ENCODE peak calls at places on chromosomes 5 and 9, in five cellular contexts. One of them, this sample, is unnamed.
A peak's percentile ranks its signal among the peaks of the same experiment; 100 is the strongest.

GRCh38 chr5:151683444-151683843 is 3.3 kb downstream of the SPARC start:
- DNase-seq in vagina: no peak
- DNase-seq in heart left ventricle: no peak
- DNase-seq in HCT116: no peak
- DNase-seq in tibial nerve: no peak
- DNase-seq in this sample: no peak

GRCh38 chr9:98255064-98255577 is 328 bp downstream of the TBC1D2 start:
- DNase-seq in vagina: peak; percentile 89
- DNase-seq in heart left ventricle: no peak
- DNase-seq in HCT116: no peak
- DNase-seq in tibial nerve: no peak
- DNase-seq in this sample: peak; percentile 68

GRCh38 chr5:84437673-84438315 is 53.1 kb upstream of the EDIL3 start:
- DNase-seq in vagina: no peak
- DNase-seq in heart left ventricle: no peak
- DNase-seq in HCT116: peak; percentile 34
- DNase-seq in tibial nerve: no peak
- DNase-seq in this sample: no peak

GRCh38 chr5:5271606-5272321 is 131.6 kb downstream of the ADAMTS16 start:
- DNase-seq in vagina: no peak
- DNase-seq in heart left ventricle: no peak
- DNase-seq in HCT116: no peak
- DNase-seq in tibial nerve: no peak
- DNase-seq in this sample: no peak

GRCh38 chr9:137045294-137046093 is 483 bp downstream of the NPDC1 start:
- DNase-seq in vagina: no peak
- DNase-seq in heart left ventricle: no peak
- DNase-seq in HCT116: no peak
- DNase-seq in tibial nerve: no peak
- DNase-seq in this sample: no peak

GRCh38 chr5:88663793-88664216 is 219.2 kb downstream of the MEF2C start:
- DNase-seq in vagina: no peak
- DNase-seq in heart left ventricle: no peak
- DNase-seq in HCT116: no peak
- DNase-seq in tibial nerve: no peak
- DNase-seq in this sample: no peak

GRCh38 chr5:177302354-177303110 is 987 bp downstream of the RAB24 start:
- DNase-seq in vagina: no peak
- DNase-seq in heart left ventricle: no peak
- DNase-seq in HCT116: no peak
- DNase-seq in tibial nerve: no peak
- DNase-seq in this sample: peak; percentile 53

GRCh38 chr5:78215565-78215964 is 78.9 kb downstream of the AP3B1 start:
- DNase-seq in vagina: no peak
- DNase-seq in heart left ventricle: no peak
- DNase-seq in HCT116: no peak
- DNase-seq in tibial nerve: no peak
- DNase-seq in this sample: no peak

GRCh38 chr5:7886849-7887460 is 18.0 kb downstream of the MTRR start:
- DNase-seq in vagina: no peak
- DNase-seq in heart left ventricle: no peak
- DNase-seq in HCT116: peak; percentile 19
- DNase-seq in tibial nerve: no peak
- DNase-seq in this sample: peak; percentile 35

GRCh38 chr5:113218906-113219517 is 215.8 kb downstream of the TSSK1B start:
- DNase-seq in vagina: no peak
- DNase-seq in heart left ventricle: no peak
- DNase-seq in HCT116: no peak
- DNase-seq in tibial nerve: no peak
- DNase-seq in this sample: no peak

GRCh38 chr5:149754481-149754880 is 24.4 kb downstream of the PPARGC1B start:
- DNase-seq in vagina: no peak
- DNase-seq in heart left ventricle: no peak
- DNase-seq in HCT116: no peak
- DNase-seq in tibial nerve: no peak
- DNase-seq in this sample: no peak

GRCh38 chr5:150000990-150001659 is 586 bp downstream of the HMGXB3 start:
- DNase-seq in vagina: no peak
- DNase-seq in heart left ventricle: peak; percentile 47
- DNase-seq in HCT116: no peak
- DNase-seq in tibial nerve: no peak
- DNase-seq in this sample: peak; percentile 81

GRCh38 chr9:106708147-106708838 is 154.7 kb upstream of the ZNF462 start:
- DNase-seq in vagina: no peak
- DNase-seq in heart left ventricle: no peak
- DNase-seq in HCT116: no peak
- DNase-seq in tibial nerve: no peak
- DNase-seq in this sample: no peak

GRCh38 chr5:82881571-82882200 is 195.5 kb downstream of the TMEM167A start:
- DNase-seq in vagina: no peak
- DNase-seq in heart left ventricle: no peak
- DNase-seq in HCT116: no peak
- DNase-seq in tibial nerve: no peak
- DNase-seq in this sample: no peak

GRCh38 chr5:113330533-113331200 is 104.1 kb downstream of the TSSK1B start:
- DNase-seq in vagina: no peak
- DNase-seq in heart left ventricle: peak; percentile 42
- DNase-seq in HCT116: peak; percentile 54
- DNase-seq in tibial nerve: no peak
- DNase-seq in this sample: peak; percentile 2

GRCh38 chr9:92325991-92326500 is 293 bp downstream of the CENPP start:
- DNase-seq in vagina: peak; percentile 88
- DNase-seq in heart left ventricle: no peak
- DNase-seq in HCT116: no peak
- DNase-seq in tibial nerve: no peak
- DNase-seq in this sample: peak; percentile 75

GRCh38 chr5:153573326-153574033 is 83.0 kb downstream of the GRIA1 start:
- DNase-seq in vagina: no peak
- DNase-seq in heart left ventricle: no peak
- DNase-seq in HCT116: no peak
- DNase-seq in tibial nerve: no peak
- DNase-seq in this sample: no peak

GRCh38 chr5:74094096-74094778 is 468.2 kb downstream of the ARHGEF28 start:
- DNase-seq in vagina: no peak
- DNase-seq in heart left ventricle: peak; percentile 49
- DNase-seq in HCT116: no peak
- DNase-seq in tibial nerve: no peak
- DNase-seq in this sample: no peak

GRCh38 chr5:74094779-74095108 is 468.7 kb downstream of the ARHGEF28 start:
- DNase-seq in vagina: no peak
- DNase-seq in heart left ventricle: no peak
- DNase-seq in HCT116: no peak
- DNase-seq in tibial nerve: no peak
- DNase-seq in this sample: no peak

GRCh38 chr5:74096325-74096724 is 470.3 kb downstream of the ARHGEF28 start:
- DNase-seq in vagina: no peak
- DNase-seq in heart left ventricle: no peak
- DNase-seq in HCT116: no peak
- DNase-seq in tibial nerve: no peak
- DNase-seq in this sample: no peak

GRCh38 chr5:74093501-74093993 is 467.6 kb downstream of the ARHGEF28 start:
- DNase-seq in vagina: no peak
- DNase-seq in heart left ventricle: no peak
- DNase-seq in HCT116: no peak
- DNase-seq in tibial nerve: no peak
- DNase-seq in this sample: no peak

GRCh38 chr5:74095871-74096270 is 469.9 kb downstream of the ARHGEF28 start:
- DNase-seq in vagina: no peak
- DNase-seq in heart left ventricle: no peak
- DNase-seq in HCT116: no peak
- DNase-seq in tibial nerve: no peak
- DNase-seq in this sample: no peak
- TF ChIP-seq POLR2A in vagina: no peak
- TF ChIP-seq POLR2A in heart left ventricle: no peak
- TF ChIP-seq POLR2A in HCT116: no peak
- TF ChIP-seq POLR2A in tibial nerve: no peak
- TF ChIP-seq POLR2A in this sample: no peak

GRCh38 chr9:134429007-134429406 is 102.8 kb downstream of the RXRA start:
- DNase-seq in vagina: no peak
- DNase-seq in heart left ventricle: no peak
- DNase-seq in HCT116: no peak
- DNase-seq in tibial nerve: no peak
- DNase-seq in this sample: no peak
- TF ChIP-seq POLR2A in vagina: no peak
- TF ChIP-seq POLR2A in heart left ventricle: no peak
- TF ChIP-seq POLR2A in HCT116: no peak
- TF ChIP-seq POLR2A in tibial nerve: no peak
- TF ChIP-seq POLR2A in this sample: no peak

GRCh38 chr5:122078116-122078865 is at the start of gene LOX:
- DNase-seq in vagina: peak; percentile 94
- DNase-seq in heart left ventricle: peak; percentile 60
- DNase-seq in HCT116: no peak
- DNase-seq in tibial nerve: peak; percentile 68
- DNase-seq in this sample: peak; percentile 35
- TF ChIP-seq POLR2A in vagina: no peak
- TF ChIP-seq POLR2A in heart left ventricle: no peak
- TF ChIP-seq POLR2A in HCT116: no peak
- TF ChIP-seq POLR2A in tibial nerve: peak; percentile 36
- TF ChIP-seq POLR2A in this sample: no peak

GRCh38 chr9:104774831-104775573 is 11.1 kb downstream of the NIPSNAP3B start:
- DNase-seq in vagina: no peak
- DNase-seq in heart left ventricle: peak; percentile 43
- DNase-seq in HCT116: no peak
- DNase-seq in tibial nerve: no peak
- DNase-seq in this sample: peak; percentile 28
- TF ChIP-seq POLR2A in vagina: no peak
- TF ChIP-seq POLR2A in heart left ventricle: no peak
- TF ChIP-seq POLR2A in HCT116: no peak
- TF ChIP-seq POLR2A in tibial nerve: no peak
- TF ChIP-seq POLR2A in this sample: no peak

GRCh38 chr9:129143031-129143441 is 31.8 kb downstream of the PTPA start:
- DNase-seq in vagina: no peak
- DNase-seq in heart left ventricle: peak; percentile 92
- DNase-seq in HCT116: peak; percentile 59
- DNase-seq in tibial nerve: peak; percentile 80
- DNase-seq in this sample: peak; percentile 84
- TF ChIP-seq POLR2A in vagina: no peak
- TF ChIP-seq POLR2A in heart left ventricle: no peak
- TF ChIP-seq POLR2A in HCT116: no peak
- TF ChIP-seq POLR2A in tibial nerve: no peak
- TF ChIP-seq POLR2A in this sample: no peak

DNA sequence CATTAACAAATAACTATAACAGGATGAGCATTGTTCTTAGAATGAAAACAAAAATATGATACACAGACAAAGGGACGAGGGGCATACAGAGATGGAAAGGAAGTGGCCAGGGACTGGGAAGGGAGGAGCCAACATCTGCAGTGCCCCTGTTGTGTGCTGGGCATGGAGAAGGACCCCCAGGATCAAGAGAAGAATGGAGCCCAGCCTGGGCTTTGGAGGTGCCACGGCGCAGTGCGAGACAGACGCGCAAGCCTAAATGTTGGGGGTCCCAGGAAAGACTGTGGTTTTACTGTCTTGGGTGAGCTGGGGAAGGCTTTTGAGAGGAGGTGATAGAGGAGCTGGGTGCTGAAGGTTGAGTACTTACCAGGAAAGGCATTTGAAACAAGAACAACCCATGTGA is 28.4 kb upstream of the DUSP1 start:
- DNase-seq in vagina: no peak
- DNase-seq in heart left ventricle: no peak
- DNase-seq in HCT116: no peak
- DNase-seq in tibial nerve: no peak
- DNase-seq in this sample: no peak
- TF ChIP-seq POLR2A in vagina: no peak
- TF ChIP-seq POLR2A in heart left ventricle: no peak
- TF ChIP-seq POLR2A in HCT116: no peak
- TF ChIP-seq POLR2A in tibial nerve: no peak
- TF ChIP-seq POLR2A in this sample: no peak

DNA sequence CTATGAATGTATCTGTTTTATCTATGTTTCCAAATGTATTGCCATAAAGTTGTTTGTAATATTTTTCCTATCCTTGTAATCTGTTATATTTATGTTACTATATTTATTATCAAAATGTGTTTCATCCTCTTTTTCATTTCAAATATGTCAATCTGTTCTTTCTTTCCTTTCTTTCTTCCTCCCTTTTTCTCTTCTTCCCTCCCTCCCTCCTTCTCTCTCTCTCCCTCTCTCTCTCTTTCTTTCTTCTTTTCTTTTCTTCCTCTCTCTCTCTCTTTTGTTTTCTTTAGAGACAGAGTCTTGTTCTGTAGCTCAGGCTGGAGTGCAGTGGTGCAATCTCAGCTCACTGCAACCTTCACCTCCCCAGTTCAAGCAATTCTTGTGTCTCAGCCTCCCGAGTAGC is 91.3 kb downstream of the GTF3C4 start:
- DNase-seq in vagina: no peak
- DNase-seq in heart left ventricle: no peak
- DNase-seq in HCT116: no peak
- DNase-seq in tibial nerve: no peak
- DNase-seq in this sample: no peak
- TF ChIP-seq POLR2A in vagina: no peak
- TF ChIP-seq POLR2A in heart left ventricle: no peak
- TF ChIP-seq POLR2A in HCT116: no peak
- TF ChIP-seq POLR2A in tibial nerve: no peak
- TF ChIP-seq POLR2A in this sample: no peak

DNA sequence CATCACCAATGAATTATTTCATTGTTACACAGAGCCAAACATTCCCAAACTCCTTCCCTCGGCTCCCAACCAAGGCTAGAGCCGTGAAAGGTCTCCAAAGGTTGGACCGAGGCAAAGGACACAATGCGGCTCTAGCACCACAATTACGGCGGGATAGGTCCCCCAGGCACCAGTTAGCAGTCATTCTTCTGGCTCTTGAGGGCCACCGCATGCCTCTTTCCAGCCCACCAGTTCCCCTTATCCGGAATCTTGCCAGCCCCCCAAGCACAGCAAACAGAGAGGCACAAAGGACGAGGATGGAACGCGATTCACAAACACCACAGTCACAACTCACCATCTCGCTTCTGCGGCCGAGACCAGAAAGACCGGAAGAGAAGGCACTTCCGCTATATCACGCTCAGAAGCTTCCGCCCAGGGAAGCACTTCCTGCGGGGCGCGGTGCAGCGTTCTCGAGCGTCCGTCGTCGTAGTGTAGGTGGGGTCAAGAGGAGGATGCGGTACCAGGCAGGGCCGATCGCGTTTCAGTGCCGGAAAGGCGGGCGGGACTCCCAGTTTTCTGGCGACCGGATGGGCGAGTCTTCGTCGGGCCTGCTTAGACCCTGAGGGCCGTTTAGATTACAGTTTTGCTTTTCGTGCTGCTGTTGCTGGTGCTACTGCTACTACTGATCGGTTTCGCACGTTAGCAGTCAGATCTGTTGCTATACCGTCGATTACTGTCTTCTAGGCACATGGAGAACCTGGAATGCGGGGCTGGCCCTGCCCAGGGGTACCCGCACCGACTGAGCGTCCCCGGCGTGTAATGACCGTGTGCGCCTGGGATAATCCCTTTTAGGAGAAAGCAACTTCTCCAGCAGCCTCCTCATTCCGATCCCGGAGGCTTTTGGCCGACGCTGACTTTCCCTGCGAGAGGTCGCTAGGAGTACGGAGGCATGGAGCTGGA is at the start of gene RPL37:
- DNase-seq in vagina: peak; percentile 97
- DNase-seq in heart left ventricle: peak; percentile 97
- DNase-seq in HCT116: peak; percentile 93
- DNase-seq in tibial nerve: peak; percentile 89
- DNase-seq in this sample: peak; percentile 99
- TF ChIP-seq POLR2A in vagina: no peak
- TF ChIP-seq POLR2A in heart left ventricle: peak; percentile 75
- TF ChIP-seq POLR2A in HCT116: peak; percentile 97
- TF ChIP-seq POLR2A in tibial nerve: peak; percentile 69
- TF ChIP-seq POLR2A in this sample: peak; percentile 99

This sample was measured in erythroblast.